ENCODE peak calls at places on chromosomes 5 and 9, in five cellular contexts. M is left ventricle myocardium inferior, O is PC-3, V is progenitor cell of endocrine pancreas, K is astrocyte of the spinal cord. I is an unnamed sample.

GRCh38 chr5:73528248-73528647 is 30.0 kb downstream of the BTF3 start:
- DNase-seq in M (no peak), O (no peak), V (no peak), K (no peak), I (no peak)

GRCh38 chr9:109421034-109421700 is 76.9 kb downstream of the PTPN3 start:
- DNase-seq in K (no peak), V (no peak), O (no peak), M (peak), I (no peak)

GRCh38 chr9:115513148-115513547 is 395.2 kb upstream of the TNC start:
- DNase-seq in V (no peak), O (no peak), M (no peak), K (no peak), I (no peak)

GRCh38 chr9:21558627-21559401 is 76.7 kb upstream of the IFNE start:
- DNase-seq in K (peak), V (no peak), O (no peak), M (no peak), I (no peak)

GRCh38 chr9:77752566-77752965 is 104.4 kb upstream of the GNA14 start:
- DNase-seq in M (no peak), V (no peak), K (peak), O (no peak), I (no peak)

GRCh38 chr5:88089757-88090390 is 178.8 kb downstream of the TMEM161B start:
- DNase-seq in V (no peak), M (no peak), K (no peak), O (no peak), I (no peak)

GRCh38 chr9:10855847-10856246 is 243.0 kb upstream of the PTPRD start:
- DNase-seq in O (peak), V (no peak), M (no peak), K (peak), I (no peak)

GRCh38 chr5:21919417-21920022 is 933.6 kb downstream of the CDH12 start:
- DNase-seq in M (no peak), O (peak), K (peak), V (peak), I (no peak)

GRCh38 chr5:68652507-68652906 is 437.0 kb downstream of the PIK3R1 start:
- DNase-seq in O (peak), V (no peak), M (no peak), K (peak), I (no peak)

GRCh38 chr5:154505567-154505966 is 27.5 kb upstream of the HAND1 start:
- DNase-seq in V (no peak), M (no peak), K (no peak), O (no peak), I (no peak)

GRCh38 chr5:150302301-150303069 is at the start of gene ARSI:
- DNase-seq in V (no peak), O (peak), M (peak), K (peak), I (no peak)

GRCh38 chr9:21989440-21990189 is 4.6 kb downstream of the CDKN2A start:
- DNase-seq in K (no peak), M (no peak), O (no peak), V (no peak), I (no peak)

GRCh38 chr9:18543406-18543965 is 69.5 kb downstream of the ADAMTSL1 start:
- DNase-seq in M (no peak), V (no peak), K (peak), O (peak), I (no peak)

GRCh38 chr9:37978983-37979382 is 75.1 kb upstream of the SLC25A51 start:
- DNase-seq in K (no peak), V (no peak), O (no peak), M (no peak), I (no peak)

DNA sequence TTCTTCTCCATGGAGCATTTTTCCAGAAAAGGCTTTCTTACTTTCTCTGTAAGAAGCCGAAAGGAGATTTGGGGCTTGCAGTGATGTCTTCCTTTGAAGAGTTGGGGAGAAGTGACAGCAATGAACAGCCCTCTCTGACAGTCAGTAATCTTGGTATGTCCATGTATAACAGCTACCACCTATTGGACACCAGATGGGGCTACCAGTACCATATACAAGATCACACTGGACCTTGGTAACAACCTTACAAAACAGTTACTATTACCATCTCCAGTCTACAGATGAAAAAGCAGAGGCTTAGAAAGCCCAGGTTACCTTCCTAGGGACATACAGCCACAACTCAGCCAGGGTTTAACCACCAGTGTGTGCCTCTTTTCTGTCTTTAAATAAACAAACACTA is 272.7 kb upstream of the TRPC7 start:
- DNase-seq in M (no peak), O (peak), K (no peak), V (no peak), I (no peak)
- TF ChIP-seq CTCF in M (no peak), O (peak), K (peak), V (no peak), I (no peak)

DNA sequence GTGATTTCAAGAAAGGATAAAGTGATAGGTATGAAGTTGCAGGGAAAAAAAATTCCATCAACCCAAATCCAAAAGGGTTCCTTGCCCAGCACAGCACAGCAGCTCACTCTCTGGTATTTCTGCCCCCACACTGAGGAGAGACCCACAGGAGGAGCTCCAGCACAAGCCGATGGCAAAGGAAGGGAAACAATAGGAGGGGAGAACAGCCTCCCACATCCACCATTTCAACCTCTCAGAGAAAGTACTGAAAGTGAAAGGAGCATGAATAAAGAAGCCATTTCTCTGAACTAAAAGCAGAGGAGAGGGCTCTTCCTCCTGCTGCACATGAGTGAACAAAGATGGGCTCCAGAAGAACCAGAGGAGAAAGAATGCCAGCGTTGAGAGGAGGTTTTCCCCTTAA is 54.9 kb upstream of the ZSWIM6 start:
- DNase-seq in K (peak), V (no peak), M (no peak), O (no peak), I (no peak)
- TF ChIP-seq CTCF in K (peak), V (no peak), M (peak), O (no peak), I (no peak)

DNA sequence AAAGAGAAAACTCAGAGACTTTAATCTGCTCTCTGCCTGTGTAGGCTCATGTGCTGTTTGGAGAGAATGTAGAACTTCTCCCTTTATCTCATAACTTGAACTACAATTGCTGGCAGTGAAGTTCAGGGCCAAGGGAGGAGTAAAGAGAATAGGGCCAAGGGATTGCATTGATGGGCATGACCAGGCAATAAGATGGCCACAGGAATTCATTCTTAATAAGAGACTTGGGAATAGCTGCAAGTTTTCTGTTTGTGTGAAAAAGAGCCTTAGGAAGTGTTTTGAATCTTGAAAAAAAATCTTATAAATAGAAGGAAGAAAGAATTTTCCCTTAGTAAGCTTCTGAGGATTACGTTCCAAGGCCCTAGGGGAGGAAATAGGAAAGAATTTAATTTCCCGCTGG is 67.0 kb upstream of the CXCL14 start:
- DNase-seq in V (no peak), M (no peak), O (no peak), K (no peak), I (no peak)
- TF ChIP-seq CTCF in V (no peak), M (no peak), O (no peak), K (no peak), I (no peak)

DNA sequence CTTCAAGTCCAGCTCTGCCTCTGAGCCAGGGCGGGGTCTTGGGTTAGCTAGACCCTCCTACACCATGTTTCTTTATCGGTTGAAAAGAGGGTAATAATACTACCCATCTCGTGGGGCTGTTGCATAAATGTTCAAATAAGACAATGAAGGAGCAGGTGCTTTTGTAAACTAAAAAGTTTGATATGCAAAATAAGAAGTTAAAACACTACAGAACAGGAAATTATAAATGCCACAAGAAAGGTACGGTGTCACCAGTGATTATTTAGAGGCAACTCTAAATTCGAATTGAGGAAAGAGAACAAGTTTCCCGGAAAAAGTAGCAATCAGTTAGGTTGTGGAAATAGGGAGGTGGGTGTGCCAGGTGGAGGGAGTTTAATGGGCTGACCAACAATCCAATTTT is 2.4 kb upstream of the PHF19 start:
- DNase-seq in V (no peak), M (no peak), K (no peak), O (no peak), I (no peak)
- TF ChIP-seq CTCF in V (no peak), M (no peak), K (no peak), O (no peak), I (no peak)

GRCh38 chr9:91421022-91421765 is 2.4 kb downstream of the NFIL3 start:
- DNase-seq in M (peak), V (peak), O (no peak), K (peak), I (no peak)
- TF ChIP-seq CTCF in M (peak), V (peak), O (peak), K (peak), I (no peak)

GRCh38 chr9:132982508-132982907 is 4.0 kb downstream of the GFI1B start:
- DNase-seq in M (no peak), V (no peak), K (no peak), O (no peak), I (no peak)

GRCh38 chr9:132978451-132979087 is at the start of gene GFI1B:
- DNase-seq in V (no peak), O (peak), M (no peak), K (no peak), I (no peak)

GRCh38 chr9:132976571-132976970 is 1.9 kb upstream of the GFI1B start:
- DNase-seq in O (no peak), K (no peak), M (no peak), V (no peak), I (no peak)

GRCh38 chr9:132973713-132974112 is 4.8 kb upstream of the GFI1B start:
- DNase-seq in K (no peak), V (no peak), M (no peak), O (no peak), I (no peak)

DNA sequence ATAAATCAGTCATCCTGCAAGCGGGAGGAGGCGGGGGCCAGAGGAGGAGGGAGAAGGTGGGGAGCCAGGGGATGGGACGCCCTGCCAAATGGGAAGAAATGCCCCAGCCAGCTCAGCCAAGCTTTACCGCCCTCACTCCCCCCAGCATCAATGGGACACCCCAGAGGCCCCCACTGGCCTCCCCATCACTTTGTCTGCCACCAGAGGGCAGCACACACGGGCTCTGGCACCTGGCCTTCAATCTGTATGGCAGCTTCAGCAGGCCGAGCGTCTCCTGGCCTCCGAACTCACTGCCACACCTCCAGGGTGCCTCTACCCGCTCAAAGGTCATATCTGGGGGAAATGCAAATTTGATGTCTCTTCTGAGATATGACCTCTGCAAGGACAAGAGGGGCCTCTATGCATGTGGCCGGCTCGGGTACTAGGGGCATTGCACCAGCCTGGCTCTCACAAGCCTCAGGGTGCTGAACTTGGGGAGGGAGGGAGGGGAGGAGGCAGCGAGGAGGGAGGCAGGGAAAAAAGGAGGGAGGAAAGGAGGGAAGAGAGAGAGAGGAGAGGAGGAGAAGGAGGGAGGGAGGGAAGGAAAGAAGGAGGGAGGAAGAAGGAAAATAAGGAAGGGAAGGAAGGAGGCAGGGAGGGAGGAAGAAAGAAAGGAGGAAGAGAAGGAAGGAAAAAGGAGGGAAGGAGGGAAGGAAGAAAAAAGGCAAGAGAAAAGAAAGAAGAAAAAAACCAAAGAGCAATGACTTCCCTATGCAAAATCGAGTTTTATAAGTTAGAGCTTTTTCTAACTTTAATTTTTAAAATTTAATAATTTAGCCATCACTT is 656 bp upstream of the GFI1B start:
- DNase-seq in M (peak), O (peak), V (peak), K (peak), I (peak)
- TF ChIP-seq CTCF in M (peak), O (peak), V (peak), K (peak), I (peak)

GRCh38 chr5:86997501-86997900 is 270.2 kb upstream of the RASA1 start:
- DNase-seq in M (no peak), O (no peak), V (no peak), K (no peak), I (no peak)

GRCh38 chr5:87004101-87004500 is 263.6 kb upstream of the RASA1 start:
- DNase-seq in M (no peak), K (peak), V (no peak), O (peak), I (no peak)

GRCh38 chr5:87002485-87002884 is 265.2 kb upstream of the RASA1 start:
- DNase-seq in M (no peak), V (no peak), O (no peak), K (no peak), I (no peak)

GRCh38 chr5:86999951-87000350 is 267.7 kb upstream of the RASA1 start:
- DNase-seq in K (no peak), M (no peak), V (no peak), O (peak), I (no peak)
- TF ChIP-seq CTCF in K (no peak), M (no peak), V (no peak), O (no peak), I (no peak)

DNA sequence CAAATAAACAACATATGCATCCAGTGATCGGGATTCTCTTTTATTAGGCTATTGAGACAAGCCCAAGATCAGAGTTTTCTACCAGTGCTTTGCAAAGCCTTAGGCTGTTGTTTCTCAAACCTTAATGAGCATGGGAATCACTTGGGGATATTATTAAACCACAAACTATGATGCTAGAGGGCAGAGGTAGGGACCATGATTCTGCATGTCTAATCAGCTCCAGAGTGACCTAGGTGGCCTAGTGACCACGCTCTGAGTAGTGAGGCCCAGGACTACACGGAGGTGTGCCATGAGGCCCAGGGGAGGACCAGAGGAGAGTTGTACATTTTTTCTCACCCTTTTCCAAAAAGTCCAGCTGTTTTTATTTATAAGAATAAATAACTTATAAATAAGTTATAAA is 298.5 kb upstream of the TLE4 start:
- DNase-seq in M (no peak), V (no peak), O (no peak), K (no peak), I (no peak)
- TF ChIP-seq CTCF in M (no peak), V (no peak), O (no peak), K (no peak), I (no peak)

GRCh38 chr5:141345327-141345726 is 1.7 kb downstream of the PCDHGA3 start:
- DNase-seq in K (no peak), V (no peak), M (no peak), O (no peak), I (no peak)

GRCh38 chr5:141342773-141343172 is 856 bp upstream of the PCDHGA3 start:
- DNase-seq in M (no peak), V (no peak), O (no peak), K (no peak), I (no peak)

GRCh38 chr5:141338538-141339306 is at the start of gene PCDHGA2:
- DNase-seq in M (no peak), O (peak), V (no peak), K (peak), I (no peak)

GRCh38 chr5:141343953-141344463 is 379 bp downstream of the PCDHGA3 start:
- DNase-seq in K (no peak), M (no peak), O (no peak), V (no peak), I (no peak)

GRCh38 chr5:141343242-141343952 is at the start of gene PCDHGA3:
- DNase-seq in K (peak), V (no peak), O (no peak), M (no peak), I (no peak)
- TF ChIP-seq CTCF in K (peak), V (no peak), O (no peak), M (peak), I (no peak)

GRCh38 chr9:4293293-4293931 is 6.5 kb downstream of the GLIS3 start:
- DNase-seq in O (peak), V (no peak), M (no peak), K (peak), I (no peak)
- TF ChIP-seq CTCF in O (no peak), V (no peak), M (no peak), K (no peak), I (no peak)

I was measured in natural killer cell.